ENCODE peak calls at places on chromosomes 16 and 17, in nine cellular contexts. A, N, O, K, Q, X, G, L and C are unnamed samples.

GRCh38 chr16:18050777-18051176 is 285.8 kb downstream of the NPIPA8 start:
- DNase-seq in A (no peak), N (no peak), O (no peak), K (no peak), Q (no peak), X (no peak), G (no peak), L (no peak), C (no peak)

GRCh38 chr16:90008708-90009145 is 10.5 kb downstream of the DBNDD1 start:
- DNase-seq in A (no peak), N (no peak), O (peak), K (no peak), Q (no peak), X (peak), G (no peak), L (no peak), C (peak)

GRCh38 chr17:8332688-8333087 is 7.0 kb upstream of the ODF4 start:
- DNase-seq in A (peak), N (no peak), O (no peak), K (no peak), Q (no peak), X (no peak), G (no peak), L (no peak), C (no peak)

GRCh38 chr16:88886311-88886914 is 20.0 kb upstream of the PABPN1L start:
- DNase-seq in A (no peak), N (no peak), O (no peak), K (no peak), Q (no peak), X (no peak), G (no peak), L (no peak), C (no peak)

GRCh38 chr17:4318596-4318995 is 47.9 kb downstream of the UBE2G1 start:
- DNase-seq in A (no peak), N (no peak), O (no peak), K (no peak), Q (no peak), X (no peak), G (no peak), L (no peak), C (no peak)

GRCh38 chr16:2341456-2342447 is 1.2 kb upstream of the ABCA3 start:
- DNase-seq in A (no peak), N (no peak), O (no peak), K (no peak), Q (no peak), X (no peak), G (no peak), L (no peak), C (no peak)

GRCh38 chr17:50667259-50668024 is 32.8 kb downstream of the ABCC3 start:
- DNase-seq in A (no peak), N (no peak), O (no peak), K (no peak), Q (no peak), X (no peak), G (no peak), L (no peak), C (no peak)

GRCh38 chr16:84755004-84755672 is 55.3 kb downstream of the USP10 start:
- DNase-seq in A (no peak), N (no peak), O (no peak), K (no peak), Q (no peak), X (no peak), G (no peak), L (no peak), C (no peak)

GRCh38 chr16:88856122-88856827 is 472 bp downstream of the GALNS start:
- DNase-seq in A (no peak), N (no peak), O (peak), K (no peak), Q (peak), X (no peak), G (no peak), L (no peak), C (no peak)

GRCh38 chr16:76780556-76780955 is 410.4 kb upstream of the MON1B start:
- DNase-seq in A (peak), N (peak), O (no peak), K (no peak), Q (no peak), X (peak), G (no peak), L (no peak), C (no peak)

GRCh38 chr17:48160177-48160967 is 52.8 kb downstream of the SNX11 start:
- DNase-seq in A (no peak), N (no peak), O (no peak), K (no peak), Q (no peak), X (no peak), G (no peak), L (no peak), C (no peak)

GRCh38 chr16:2333231-2333630 is 7.3 kb downstream of the ABCA3 start:
- DNase-seq in A (no peak), N (no peak), O (no peak), K (no peak), Q (no peak), X (no peak), G (no peak), L (no peak), C (no peak)

GRCh38 chr17:65028537-65028843 is 28.1 kb downstream of the GNA13 start:
- DNase-seq in A (no peak), N (no peak), O (no peak), K (no peak), Q (no peak), X (no peak), G (no peak), L (no peak), C (no peak)

GRCh38 chr17:41654134-41654907 is 29.9 kb upstream of the KRT17 start:
- DNase-seq in A (peak), N (no peak), O (no peak), K (no peak), Q (no peak), X (no peak), G (no peak), L (no peak), C (peak)

GRCh38 chr17:1929896-1930750 is 95.0 kb downstream of the RTN4RL1 start:
- DNase-seq in A (no peak), N (no peak), O (no peak), K (no peak), Q (no peak), X (no peak), G (no peak), L (no peak), C (no peak)

GRCh38 chr17:7982666-7983065 is 19.7 kb upstream of the GUCY2D start:
- DNase-seq in A (peak), N (peak), O (no peak), K (peak), Q (no peak), X (peak), G (no peak), L (no peak), C (peak)

GRCh38 chr17:6913608-6914443 is 82.0 kb upstream of the ALOX12 start:
- DNase-seq in A (peak), N (peak), O (peak), K (peak), Q (peak), X (peak), G (peak), L (no peak), C (peak)

GRCh38 chr17:70205386-70205785 is 36.1 kb downstream of the KCNJ2 start:
- DNase-seq in A (no peak), N (no peak), O (no peak), K (no peak), Q (no peak), X (no peak), G (no peak), L (no peak), C (no peak)

GRCh38 chr17:57243171-57243622 is 13.1 kb upstream of the MSI2 start:
- DNase-seq in A (peak), N (peak), O (peak), K (peak), Q (peak), X (peak), G (peak), L (peak), C (no peak)

GRCh38 chr17:57892820-57893595 is 43.2 kb upstream of the MRPS23 start:
- DNase-seq in A (peak), N (peak), O (no peak), K (peak), Q (peak), X (peak), G (peak), L (peak), C (peak)

GRCh38 chr16:1526608-1527555 is 6.6 kb upstream of the TMEM204 start:
- DNase-seq in A (no peak), N (no peak), O (no peak), K (no peak), Q (no peak), X (no peak), G (no peak), L (no peak), C (no peak)

GRCh38 chr16:16817203-16817602 is 438.3 kb downstream of the NPIPA7 start:
- DNase-seq in A (no peak), N (no peak), O (no peak), K (no peak), Q (no peak), X (no peak), G (no peak), L (no peak), C (no peak)

GRCh38 chr17:31787857-31788570 is 71.0 kb downstream of the COPRS start:
- DNase-seq in A (peak), N (peak), O (no peak), K (peak), Q (no peak), X (peak), G (no peak), L (peak), C (peak)

GRCh38 chr17:59791603-59792457 is 84.4 kb downstream of the VMP1 start:
- DNase-seq in A (no peak), N (peak), O (no peak), K (peak), Q (no peak), X (peak), G (no peak), L (peak), C (no peak)

GRCh38 chr16:14600164-14600563 is 29.9 kb downstream of the PARN start:
- DNase-seq in A (peak), N (peak), O (peak), K (peak), Q (no peak), X (peak), G (no peak), L (no peak), C (no peak)

GRCh38 chr17:37884516-37884915 is 39.7 kb upstream of the TBC1D3K start:
- DNase-seq in A (no peak), N (no peak), O (no peak), K (no peak), Q (no peak), X (no peak), G (no peak), L (no peak), C (no peak)

GRCh38 chr16:29849505-29849904 is 13.5 kb downstream of the CDIPT start:
- DNase-seq in A (no peak), N (no peak), O (no peak), K (no peak), Q (no peak), X (peak), G (no peak), L (no peak), C (no peak)

GRCh38 chr17:73980517-73980916 is 223.0 kb upstream of the RPL38 start:
- DNase-seq in A (no peak), N (no peak), O (no peak), K (no peak), Q (no peak), X (no peak), G (no peak), L (no peak), C (no peak)

GRCh38 chr17:46765491-46765890 is 53.0 kb downstream of the WNT3 start:
- DNase-seq in A (no peak), N (no peak), O (no peak), K (no peak), Q (no peak), X (no peak), G (no peak), L (no peak), C (no peak)

GRCh38 chr16:83769397-83770008 is 38.3 kb upstream of the HSBP1 start:
- DNase-seq in A (no peak), N (no peak), O (peak), K (no peak), Q (no peak), X (no peak), G (no peak), L (no peak), C (no peak)

GRCh38 chr17:40884708-40885512 is at the start of gene KRT20:
- DNase-seq in A (peak), N (no peak), O (peak), K (no peak), Q (no peak), X (no peak), G (no peak), L (no peak), C (no peak)

GRCh38 chr17:75191584-75191983 is 8.8 kb upstream of the SUMO2 start:
- DNase-seq in A (no peak), N (peak), O (no peak), K (peak), Q (no peak), X (peak), G (no peak), L (no peak), C (no peak)

GRCh38 chr16:78926723-78927200 is 673.8 kb downstream of the MAF start:
- DNase-seq in A (no peak), N (no peak), O (no peak), K (no peak), Q (no peak), X (no peak), G (no peak), L (no peak), C (no peak)

GRCh38 chr16:53745126-53745525 is 41.2 kb downstream of the FTO start:
- DNase-seq in A (peak), N (peak), O (no peak), K (peak), Q (no peak), X (no peak), G (no peak), L (no peak), C (no peak)
- H3K4me3 ChIP-seq in A (peak), N (no peak), O (no peak), K (no peak), Q (no peak), X (no peak), G (no peak), L (no peak), C (no peak)

GRCh38 chr16:73036074-73036826 is 11.7 kb downstream of the ZFHX3 start:
- DNase-seq in A (no peak), N (no peak), O (no peak), K (no peak), Q (no peak), X (no peak), G (no peak), L (no peak), C (no peak)
- TF ChIP-seq CTCF in A (no peak), N (no peak), O (no peak), K (no peak), Q (no peak), X (no peak), G (no peak), L (no peak), C (no peak)

DNA sequence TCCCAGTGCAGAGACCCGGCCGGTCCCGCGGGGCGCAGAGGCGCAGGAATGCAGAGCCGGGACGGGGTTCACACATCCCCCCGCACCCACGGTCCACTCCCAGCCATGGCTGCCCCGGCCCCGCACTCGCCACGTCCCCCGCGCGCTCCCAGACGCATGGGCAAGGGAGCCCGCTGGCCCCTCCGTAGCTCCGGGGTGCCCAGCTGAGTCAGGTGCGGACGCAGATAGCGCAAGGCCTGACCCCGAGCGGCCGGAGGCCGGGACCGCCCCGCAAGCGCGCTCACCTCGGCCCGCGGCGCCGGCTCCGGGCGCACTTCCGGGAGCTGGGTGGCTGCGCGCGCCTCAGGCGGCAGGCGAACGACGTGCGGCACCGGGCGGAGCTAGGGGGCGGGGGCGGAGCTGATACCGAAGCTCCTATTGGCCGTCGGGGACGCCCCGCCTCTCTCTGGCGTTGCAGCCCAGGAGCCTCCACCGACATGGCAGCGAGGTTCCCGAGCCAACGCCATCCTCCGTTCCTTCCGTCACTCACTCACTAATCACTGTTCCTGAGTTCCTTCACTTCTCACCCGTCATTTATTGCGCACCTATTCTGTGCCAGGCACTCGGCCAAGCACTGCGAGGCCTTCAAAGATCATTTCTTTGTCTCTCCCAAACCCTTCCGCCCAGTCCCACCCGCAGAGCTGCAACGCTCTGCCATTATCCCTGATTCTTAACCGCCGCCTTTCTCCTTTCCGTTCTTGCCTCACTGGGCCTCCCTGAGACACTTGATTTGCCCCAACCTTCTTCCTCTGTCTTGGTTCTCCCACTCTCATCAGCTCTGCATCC is at the start of gene ZNF18:
- DNase-seq in A (peak), N (peak), O (peak), K (peak), Q (peak), X (peak), G (peak), L (peak), C (peak)
- H3K4me3 ChIP-seq in A (peak), N (peak), O (peak), K (peak), Q (peak), X (peak), G (peak), L (peak), C (peak)

DNA sequence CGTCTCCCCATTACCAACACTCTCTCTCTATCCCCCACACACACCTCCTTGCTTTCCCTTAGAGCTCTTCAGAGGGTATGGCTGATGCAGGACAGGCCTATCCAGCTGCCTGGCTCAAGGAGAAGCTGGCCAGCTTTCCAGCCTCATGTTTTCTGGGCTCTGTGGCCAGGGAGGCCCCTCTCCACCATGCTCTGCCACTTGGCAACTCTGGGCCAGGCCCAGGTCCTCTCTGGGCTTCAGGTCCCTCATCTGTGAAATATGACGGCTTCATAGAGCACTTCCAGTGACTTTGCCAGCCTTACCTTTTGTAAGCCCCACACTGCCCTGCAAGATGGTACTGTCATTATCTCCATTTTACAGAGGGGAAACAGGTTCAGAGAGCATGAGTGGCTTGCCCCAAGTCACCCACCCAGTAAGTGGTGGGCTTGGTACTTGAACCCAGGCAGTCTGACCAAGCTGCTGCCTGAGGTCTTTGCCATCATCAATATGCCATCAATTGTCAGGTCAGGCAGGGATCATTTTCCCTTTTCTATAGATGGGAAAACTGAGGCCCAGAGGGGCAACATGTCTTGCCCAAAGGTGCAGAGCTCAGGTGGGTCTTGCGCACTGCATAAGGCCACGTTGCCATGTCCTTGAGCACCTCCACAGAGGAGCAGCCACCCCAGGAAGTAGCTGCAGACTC is 548 bp upstream of the ADGRG5 start:
- DNase-seq in A (no peak), N (no peak), O (no peak), K (no peak), Q (no peak), X (no peak), G (no peak), L (no peak), C (peak)
- TF ChIP-seq CTCF in A (no peak), N (no peak), O (no peak), K (no peak), Q (no peak), X (no peak), G (no peak), L (no peak), C (no peak)

GRCh38 chr17:80023261-80024205 is 12.1 kb downstream of the TBC1D16 start:
- DNase-seq in A (no peak), N (no peak), O (no peak), K (peak), Q (no peak), X (no peak), G (no peak), L (no peak), C (no peak)

GRCh38 chr17:80026359-80027042 is 9.2 kb downstream of the TBC1D16 start:
- DNase-seq in A (no peak), N (no peak), O (no peak), K (no peak), Q (no peak), X (no peak), G (peak), L (no peak), C (no peak)

GRCh38 chr17:80025140-80025539 is 10.5 kb downstream of the TBC1D16 start:
- DNase-seq in A (no peak), N (no peak), O (no peak), K (no peak), Q (no peak), X (no peak), G (no peak), L (no peak), C (no peak)

GRCh38 chr17:80025796-80026195 is 9.9 kb downstream of the TBC1D16 start:
- DNase-seq in A (no peak), N (no peak), O (no peak), K (no peak), Q (no peak), X (peak), G (no peak), L (no peak), C (no peak)

DNA sequence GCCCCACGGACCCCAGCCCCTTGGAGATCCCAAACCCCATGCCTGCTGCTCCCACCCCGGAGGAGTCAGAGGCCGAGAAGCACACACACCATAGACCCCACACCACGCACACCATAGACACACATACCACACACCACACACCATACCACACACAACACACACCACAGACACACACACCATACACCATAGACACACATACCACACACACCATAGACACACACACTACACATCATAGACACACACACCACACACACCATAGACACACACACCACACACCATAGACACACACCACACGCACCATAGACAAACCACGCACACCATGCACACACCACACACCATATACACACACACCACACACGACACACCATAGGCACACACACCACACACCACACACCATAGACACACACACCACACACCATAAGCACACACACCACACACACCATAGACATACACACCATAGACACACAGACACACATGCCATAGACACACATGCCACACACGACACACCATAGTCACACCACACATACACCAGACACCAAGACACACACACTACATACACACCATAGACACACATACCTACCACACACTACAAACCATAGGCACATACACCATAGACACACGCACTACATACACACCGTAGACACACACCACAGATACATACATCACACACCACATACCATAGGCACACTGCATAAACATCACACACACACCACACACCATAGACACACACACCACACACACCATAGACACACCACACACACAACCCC is 11.3 kb downstream of the TBC1D16 start:
- DNase-seq in A (no peak), N (no peak), O (no peak), K (peak), Q (no peak), X (no peak), G (no peak), L (no peak), C (no peak)
- H3K4me3 ChIP-seq in A (no peak), N (no peak), O (no peak), K (no peak), Q (no peak), X (no peak), G (no peak), L (no peak), C (no peak)

DNA sequence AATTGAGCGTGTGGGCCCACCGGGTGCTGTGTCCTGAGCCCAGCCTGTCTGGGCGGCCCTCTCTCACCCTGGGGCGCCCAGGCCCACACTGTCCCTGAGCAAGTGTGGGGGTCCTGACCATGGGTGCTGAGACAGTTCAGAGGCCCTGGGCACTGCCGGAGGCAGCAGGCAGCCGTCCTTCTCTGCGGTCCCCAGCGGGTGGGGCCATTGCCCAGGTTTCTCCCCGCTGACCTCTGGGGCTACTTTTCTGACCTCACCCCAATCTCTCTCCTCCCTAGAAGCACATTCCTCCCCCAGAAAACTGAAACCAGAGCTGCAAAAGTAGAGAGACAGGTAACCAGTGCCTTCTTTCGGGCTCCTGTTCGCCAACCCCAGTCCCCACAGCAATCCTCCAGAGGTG is 36.0 kb upstream of the PVALEF start:
- DNase-seq in A (no peak), N (no peak), O (no peak), K (no peak), Q (no peak), X (no peak), G (no peak), L (no peak), C (no peak)
- TF ChIP-seq CTCF in A (peak), N (no peak), O (peak), K (no peak), Q (no peak), X (peak), G (no peak), L (no peak), C (no peak)